ENCODE peak calls at places on chromosomes 6 and 20, in four cellular contexts. S is HCT116, Y is psoas muscle, U is SK-N-SH. B is an unnamed sample.

GRCh38 chr20:53187402-53187801 is 215.2 kb downstream of the TSHZ2 start:
- DNase-seq in U (no peak), S (no peak), Y (no peak), B (no peak)

GRCh38 chr20:7772376-7772775 is 167.9 kb downstream of the HAO1 start:
- DNase-seq in S (no peak), Y (no peak), U (no peak), B (no peak)

GRCh38 chr6:158933075-158933474 is 66.9 kb downstream of the RSPH3 start:
- DNase-seq in S (no peak), U (no peak), Y (no peak), B (no peak)

GRCh38 chr6:24431045-24431451 is 28.3 kb downstream of the MRS2 start:
- DNase-seq in U (peak), S (peak), Y (no peak), B (peak)

GRCh38 chr6:5367510-5367909 is 106.2 kb downstream of the FARS2 start:
- DNase-seq in U (no peak), S (no peak), Y (no peak), B (no peak)

GRCh38 chr20:12177657-12178293 is 260.1 kb downstream of the BTBD3 start:
- DNase-seq in Y (no peak), S (no peak), U (no peak), B (peak)

GRCh38 chr6:160133441-160134336 is 12.1 kb downstream of the SLC22A1 start:
- DNase-seq in Y (no peak), S (no peak), U (no peak), B (no peak)

GRCh38 chr6:139990287-139990686 is 615.8 kb upstream of the CITED2 start:
- DNase-seq in U (no peak), Y (no peak), S (no peak), B (no peak)

GRCh38 chr20:38804682-38805501 is 605 bp upstream of the PPP1R16B start:
- DNase-seq in S (no peak), Y (peak), U (no peak), B (no peak)

GRCh38 chr6:121465101-121465500 is 29.7 kb downstream of the GJA1 start:
- DNase-seq in U (no peak), Y (no peak), S (no peak), B (peak)

GRCh38 chr6:33323623-33323948 is 6.0 kb upstream of the ZBTB22 start:
- DNase-seq in S (no peak), Y (no peak), U (peak), B (no peak)

GRCh38 chr6:70413829-70414494 is 654 bp downstream of the FAM135A start:
- DNase-seq in U (peak), Y (no peak), S (no peak), B (no peak)

GRCh38 chr20:25382704-25383370 is 7.8 kb downstream of the ABHD12 start:
- DNase-seq in Y (no peak), U (no peak), S (no peak), B (no peak)

GRCh38 chr6:16136536-16137450 is 7.9 kb downstream of the MYLIP start:
- DNase-seq in S (peak), Y (peak), U (no peak), B (peak)

GRCh38 chr20:8755340-8756118 is 313.4 kb upstream of the PLCB4 start:
- DNase-seq in S (no peak), Y (no peak), U (no peak), B (no peak)

GRCh38 chr6:1108198-1108597 is 203.7 kb upstream of the FOXQ1 start:
- DNase-seq in Y (no peak), S (no peak), U (no peak), B (no peak)

GRCh38 chr6:5557506-5557905 is 296.2 kb downstream of the FARS2 start:
- DNase-seq in U (no peak), Y (no peak), S (no peak), B (no peak)

GRCh38 chr20:38054647-38055046 is 21.1 kb downstream of the RPRD1B start:
- DNase-seq in Y (no peak), U (no peak), S (no peak), B (no peak)

GRCh38 chr6:133551436-133551835 is 310.3 kb downstream of the EYA4 start:
- DNase-seq in Y (no peak), U (no peak), S (no peak), B (no peak)

GRCh38 chr20:1242530-1242929 is 16.7 kb downstream of the RAD21L1 start:
- DNase-seq in Y (no peak), S (no peak), U (no peak), B (no peak)

GRCh38 chr20:3473944-3474343 is 3.1 kb downstream of the ATRN start:
- DNase-seq in S (no peak), U (no peak), Y (no peak), B (no peak)

GRCh38 chr6:156242206-156242605 is 535.0 kb upstream of the ARID1B start:
- DNase-seq in S (no peak), Y (no peak), U (no peak), B (no peak)

GRCh38 chr20:50085481-50086365 is 27.2 kb downstream of the UBE2V1 start:
- DNase-seq in S (peak), Y (no peak), U (peak), B (peak)

GRCh38 chr20:11544029-11544678 is 373.5 kb upstream of the BTBD3 start:
- DNase-seq in U (peak), Y (no peak), S (peak), B (peak)

GRCh38 chr6:52420668-52421358 is 671 bp downstream of the EFHC1 start:
- DNase-seq in U (peak), Y (no peak), S (no peak), B (peak)

GRCh38 chr20:42482808-42483207 is 706.9 kb downstream of the PTPRT start:
- DNase-seq in U (no peak), S (no peak), Y (no peak), B (no peak)
- TF ChIP-seq CTCF in U (no peak), S (no peak), Y (no peak), B (no peak)

GRCh38 chr6:50030777-50031562 is 9.2 kb upstream of the DEFB110 start:
- DNase-seq in Y (no peak), S (peak), U (peak), B (no peak)
- TF ChIP-seq CTCF in Y (no peak), S (peak), U (peak), B (no peak)

DNA sequence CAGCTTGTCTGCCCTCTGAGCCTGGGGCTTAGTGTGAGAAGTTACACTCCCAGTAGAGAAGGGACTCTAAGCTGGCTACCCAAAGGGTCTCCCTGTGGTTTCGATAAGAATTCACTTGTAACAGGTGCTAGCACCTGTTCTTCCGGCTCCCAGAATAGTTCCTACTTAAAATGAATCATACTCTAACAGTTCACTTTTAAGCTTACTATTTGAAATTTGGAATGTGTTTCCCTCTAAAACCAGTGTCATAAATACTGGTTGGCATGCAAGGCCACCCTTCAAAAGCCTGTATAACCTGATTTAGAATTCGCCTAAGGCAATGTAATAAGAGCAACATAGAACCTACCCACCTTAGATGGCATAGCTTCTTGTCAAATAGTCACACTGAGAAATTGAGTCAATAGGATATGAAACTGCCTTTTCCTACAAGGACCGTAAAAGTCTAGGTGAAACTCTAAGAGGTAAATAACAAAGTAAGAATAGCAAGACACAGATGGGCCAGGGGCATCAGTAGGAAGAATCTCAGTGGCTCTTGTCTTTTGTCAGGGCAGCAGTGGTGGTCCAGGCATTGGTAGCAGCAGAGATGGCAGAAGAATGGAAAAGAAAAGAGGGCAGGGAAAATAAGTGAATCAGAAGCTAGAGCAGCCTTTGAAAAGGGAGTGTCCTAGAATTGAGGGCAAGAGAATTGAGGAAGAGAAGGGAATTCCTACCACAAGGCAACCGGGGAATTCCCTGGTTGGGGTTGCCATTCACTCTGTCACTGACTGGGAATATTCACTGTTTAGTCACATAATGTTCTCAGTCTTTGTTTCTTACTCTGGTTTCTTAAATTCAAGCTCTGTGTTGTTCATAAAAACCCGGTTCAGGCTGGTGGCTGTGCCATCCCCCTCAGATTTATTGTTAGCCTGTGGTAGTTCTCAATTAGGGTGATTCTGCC is 91.5 kb downstream of the HIVEP2 start:
- DNase-seq in S (no peak), Y (no peak), U (no peak), B (no peak)
- TF ChIP-seq CTCF in S (no peak), Y (no peak), U (no peak), B (no peak)

GRCh38 chr6:155154158-155154830 is 109.5 kb upstream of the CLDN20 start:
- DNase-seq in S (no peak), Y (no peak), U (peak), B (no peak)

GRCh38 chr6:155150967-155151671 is 112.7 kb upstream of the CLDN20 start:
- DNase-seq in U (no peak), S (no peak), Y (no peak), B (no peak)

GRCh38 chr6:155147958-155148663 is 115.7 kb upstream of the CLDN20 start:
- DNase-seq in U (no peak), Y (no peak), S (no peak), B (no peak)

GRCh38 chr6:155155787-155156447 is 107.9 kb upstream of the CLDN20 start:
- DNase-seq in U (no peak), S (no peak), Y (no peak), B (no peak)

GRCh38 chr6:155152211-155153076 is 111.4 kb upstream of the CLDN20 start:
- DNase-seq in S (no peak), U (no peak), Y (no peak), B (no peak)
- TF ChIP-seq CTCF in S (peak), U (peak), Y (no peak), B (no peak)

GRCh38 chr20:4613718-4614620 is 107.7 kb upstream of the PRND start:
- DNase-seq in Y (peak), S (peak), U (no peak), B (peak)
- TF ChIP-seq CTCF in Y (peak), S (peak), U (peak), B (no peak)

GRCh38 chr6:108116781-108117426 is 42.4 kb upstream of the OSTM1 start:
- DNase-seq in U (peak), Y (no peak), S (no peak), B (no peak)

GRCh38 chr6:108113557-108114519 is 39.3 kb upstream of the OSTM1 start:
- DNase-seq in S (peak), U (peak), Y (no peak), B (peak)

GRCh38 chr6:108114861-108115597 is 40.5 kb upstream of the OSTM1 start:
- DNase-seq in Y (peak), U (peak), S (no peak), B (peak)

GRCh38 chr6:108116424-108116780 is 41.9 kb upstream of the OSTM1 start:
- DNase-seq in S (no peak), U (no peak), Y (no peak), B (no peak)

GRCh38 chr6:108115598-108116058 is 41.1 kb upstream of the OSTM1 start:
- DNase-seq in Y (no peak), S (peak), U (peak), B (peak)
- TF ChIP-seq CTCF in Y (peak), S (peak), U (peak), B (peak)

GRCh38 chr20:56202493-56203077 is 45.9 kb upstream of the MC3R start:
- DNase-seq in Y (no peak), U (peak), S (no peak), B (peak)
- TF ChIP-seq CTCF in Y (peak), U (peak), S (peak), B (no peak)

GRCh38 chr6:112233864-112234263 is 20.5 kb downstream of the LAMA4 start:
- DNase-seq in U (no peak), Y (no peak), S (no peak), B (no peak)

GRCh38 chr6:112234596-112234995 is 19.8 kb downstream of the LAMA4 start:
- DNase-seq in S (no peak), Y (no peak), U (no peak), B (no peak)

GRCh38 chr6:112235956-112236355 is 18.4 kb downstream of the LAMA4 start:
- DNase-seq in S (no peak), Y (no peak), U (no peak), B (no peak)

GRCh38 chr6:112231609-112232060 is 22.7 kb downstream of the LAMA4 start:
- DNase-seq in S (no peak), Y (no peak), U (no peak), B (no peak)

GRCh38 chr6:112232845-112233256 is 21.5 kb downstream of the LAMA4 start:
- DNase-seq in U (peak), Y (no peak), S (no peak), B (no peak)
- TF ChIP-seq CTCF in U (no peak), Y (no peak), S (no peak), B (no peak)

GRCh38 chr6:36977470-36977941 is 8.5 kb downstream of the MTCH1 start:
- DNase-seq in Y (no peak), U (no peak), S (no peak), B (no peak)
- TF ChIP-seq CTCF in Y (peak), U (peak), S (peak), B (no peak)

DNA sequence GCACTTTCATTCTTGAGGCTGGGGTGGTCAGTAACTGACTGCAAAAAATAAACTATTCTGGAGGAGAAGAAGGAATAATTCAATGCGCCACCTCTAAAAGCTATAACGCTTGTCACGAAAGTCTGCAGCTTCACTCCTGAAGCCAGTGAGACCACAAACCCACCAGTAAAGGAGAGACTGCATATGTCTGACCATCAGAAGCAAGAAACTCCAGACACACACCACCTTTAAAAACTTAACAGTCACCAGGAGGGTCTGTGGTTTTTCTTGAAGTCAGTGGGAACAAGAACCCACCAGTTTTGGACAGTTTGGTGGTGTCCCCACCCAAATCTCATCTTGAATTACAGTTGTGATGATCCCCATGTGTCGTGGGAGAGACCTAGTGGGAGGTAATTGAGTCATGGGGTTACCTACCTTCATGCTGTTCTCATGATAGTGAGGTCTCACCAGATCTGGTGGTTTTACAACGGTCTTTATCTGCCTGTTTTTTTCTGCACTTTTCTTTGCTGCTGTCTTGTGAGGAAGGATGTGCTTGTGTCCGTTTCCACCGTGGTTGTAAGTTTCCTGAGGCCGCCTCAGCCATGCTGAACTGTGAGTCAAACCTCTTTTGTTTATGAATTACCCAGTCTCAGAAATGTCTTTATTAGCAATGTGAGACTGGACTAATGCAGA is 6.3 kb upstream of the RANBP9 start:
- DNase-seq in S (no peak), U (no peak), Y (no peak), B (no peak)
- TF ChIP-seq CTCF in S (no peak), U (no peak), Y (no peak), B (no peak)

B was measured in Calu3.